ENCODE peak calls at places on chromosome 5, in seven cellular contexts. B is K562, T is SK-N-SH, W is H1, L is HCT116, H is GM12878, D is HepG2. M is an unnamed sample.

GRCh38 chr5:159819671-159820411 is 96.4 kb upstream of the ADRA1B start:
- DNase-seq in B (no peak), T (no peak), W (no peak), L (no peak), H (no peak), D (no peak), M (peak)

GRCh38 chr5:119063579-119064379 is 7.1 kb upstream of the DMXL1 start:
- DNase-seq in B (peak), T (no peak), W (no peak), L (no peak), H (no peak), D (peak), M (no peak)

GRCh38 chr5:151345808-151346478 is 1.4 kb downstream of the SLC36A2 start:
- DNase-seq in B (no peak), T (no peak), W (no peak), L (no peak), H (no peak), D (no peak), M (no peak)

GRCh38 chr5:80799041-80799440 is 144.3 kb upstream of the DHFR start:
- DNase-seq in B (no peak), T (no peak), W (no peak), L (no peak), H (no peak), D (no peak), M (no peak)

GRCh38 chr5:53373420-53374188 is 106.8 kb upstream of the FST start:
- DNase-seq in B (no peak), T (no peak), W (no peak), L (no peak), H (no peak), D (no peak), M (no peak)

GRCh38 chr5:95628933-95629332 is 9.0 kb downstream of the GPR150 start:
- DNase-seq in B (no peak), T (no peak), W (no peak), L (no peak), H (no peak), D (no peak), M (no peak)

GRCh38 chr5:136677219-136677618 is 311.9 kb upstream of the TRPC7 start:
- DNase-seq in B (no peak), T (no peak), W (no peak), L (no peak), H (no peak), D (no peak), M (no peak)

GRCh38 chr5:161676109-161676508 is 9.4 kb upstream of the GABRA6 start:
- DNase-seq in B (no peak), T (peak), W (no peak), L (no peak), H (peak), D (peak), M (peak)

GRCh38 chr5:14627270-14627669 is 37.2 kb upstream of the OTULIN start:
- DNase-seq in B (no peak), T (no peak), W (no peak), L (no peak), H (no peak), D (no peak), M (no peak)

GRCh38 chr5:72244862-72245371 is 75.1 kb downstream of the MRPS27 start:
- DNase-seq in B (peak), T (peak), W (no peak), L (peak), H (no peak), D (peak), M (peak)

GRCh38 chr5:22793463-22793862 is 59.7 kb downstream of the CDH12 start:
- DNase-seq in B (no peak), T (no peak), W (no peak), L (no peak), H (no peak), D (no peak), M (no peak)

GRCh38 chr5:150301170-150301505 is 1.6 kb downstream of the ARSI start:
- DNase-seq in B (no peak), T (no peak), W (no peak), L (no peak), H (no peak), D (no peak), M (no peak)

GRCh38 chr5:80754900-80755299 is 100.1 kb upstream of the DHFR start:
- DNase-seq in B (no peak), T (no peak), W (no peak), L (no peak), H (peak), D (no peak), M (no peak)

GRCh38 chr5:172802585-172803176 is 31.4 kb upstream of the ERGIC1 start:
- DNase-seq in B (peak), T (no peak), W (no peak), L (no peak), H (no peak), D (no peak), M (no peak)

GRCh38 chr5:127820910-127821553 is 117.8 kb downstream of the CCDC192 start:
- DNase-seq in B (no peak), T (no peak), W (no peak), L (no peak), H (peak), D (peak), M (no peak)

GRCh38 chr5:19266791-19267190 is 721.2 kb downstream of the CDH18 start:
- DNase-seq in B (no peak), T (no peak), W (no peak), L (no peak), H (no peak), D (no peak), M (no peak)

GRCh38 chr5:126912607-126913006 is 117.8 kb downstream of the MARCHF3 start:
- DNase-seq in B (no peak), T (peak), W (no peak), L (no peak), H (no peak), D (no peak), M (no peak)

GRCh38 chr5:137646761-137647160 is 89.1 kb downstream of the KLHL3 start:
- DNase-seq in B (no peak), T (no peak), W (no peak), L (no peak), H (no peak), D (no peak), M (no peak)

GRCh38 chr5:128775537-128775936 is 189.8 kb upstream of the SLC27A6 start:
- DNase-seq in B (no peak), T (no peak), W (no peak), L (no peak), H (no peak), D (no peak), M (no peak)

GRCh38 chr5:40270274-40270855 is 409.4 kb upstream of the PTGER4 start:
- DNase-seq in B (no peak), T (no peak), W (no peak), L (no peak), H (no peak), D (no peak), M (no peak)

GRCh38 chr5:4082966-4083564 is 487.4 kb downstream of the IRX1 start:
- DNase-seq in B (no peak), T (no peak), W (no peak), L (no peak), H (no peak), D (no peak), M (no peak)

GRCh38 chr5:53397845-53398244 is 82.6 kb upstream of the FST start:
- DNase-seq in B (no peak), T (no peak), W (no peak), L (peak), H (no peak), D (no peak), M (no peak)

GRCh38 chr5:660491-661030 is 32.6 kb downstream of the TPPP start:
- DNase-seq in B (no peak), T (no peak), W (no peak), L (no peak), H (no peak), D (no peak), M (no peak)

GRCh38 chr5:169347786-169348185 is 46.8 kb upstream of the SLIT3 start:
- DNase-seq in B (no peak), T (no peak), W (no peak), L (no peak), H (no peak), D (no peak), M (no peak)

GRCh38 chr5:140303987-140304386 is 1.1 kb upstream of the PFDN1 start:
- DNase-seq in B (no peak), T (no peak), W (no peak), L (no peak), H (no peak), D (no peak), M (no peak)

GRCh38 chr5:95283761-95284511 is 958 bp downstream of the MCTP1 start:
- DNase-seq in B (peak), T (peak), W (no peak), L (no peak), H (no peak), D (no peak), M (peak)

GRCh38 chr5:9062873-9063272 is 483.0 kb downstream of the SEMA5A start:
- DNase-seq in B (no peak), T (no peak), W (no peak), L (no peak), H (peak), D (no peak), M (no peak)

GRCh38 chr5:133459474-133460155 is 152.7 kb downstream of the FSTL4 start:
- DNase-seq in B (no peak), T (peak), W (no peak), L (no peak), H (no peak), D (no peak), M (no peak)

GRCh38 chr5:68343421-68343826 is 127.9 kb downstream of the PIK3R1 start:
- DNase-seq in B (peak), T (no peak), W (no peak), L (no peak), H (peak), D (no peak), M (no peak)

GRCh38 chr5:164065266-164065665 is 559.8 kb downstream of the MAT2B start:
- DNase-seq in B (no peak), T (no peak), W (no peak), L (no peak), H (no peak), D (no peak), M (no peak)

GRCh38 chr5:113264061-113264460 is 170.7 kb downstream of the TSSK1B start:
- DNase-seq in B (no peak), T (no peak), W (no peak), L (no peak), H (no peak), D (no peak), M (no peak)

GRCh38 chr5:131740477-131740876 is 56.3 kb downstream of the FNIP1 start:
- DNase-seq in B (no peak), T (no peak), W (no peak), L (no peak), H (no peak), D (no peak), M (no peak)

GRCh38 chr5:134606726-134607125 is 25.9 kb downstream of the SAR1B start:
- DNase-seq in B (no peak), T (no peak), W (no peak), L (no peak), H (no peak), D (no peak), M (no peak)

GRCh38 chr5:143495124-143495523 is 91.6 kb upstream of the NR3C1 start:
- DNase-seq in B (no peak), T (no peak), W (no peak), L (no peak), H (no peak), D (peak), M (peak)

GRCh38 chr5:1035421-1036405 is 27.1 kb downstream of the NKD2 start:
- DNase-seq in B (no peak), T (peak), W (no peak), L (no peak), H (no peak), D (no peak), M (no peak)

GRCh38 chr5:140317859-140318258 is 15.0 kb upstream of the PFDN1 start:
- DNase-seq in B (no peak), T (no peak), W (no peak), L (no peak), H (no peak), D (no peak), M (no peak)

DNA sequence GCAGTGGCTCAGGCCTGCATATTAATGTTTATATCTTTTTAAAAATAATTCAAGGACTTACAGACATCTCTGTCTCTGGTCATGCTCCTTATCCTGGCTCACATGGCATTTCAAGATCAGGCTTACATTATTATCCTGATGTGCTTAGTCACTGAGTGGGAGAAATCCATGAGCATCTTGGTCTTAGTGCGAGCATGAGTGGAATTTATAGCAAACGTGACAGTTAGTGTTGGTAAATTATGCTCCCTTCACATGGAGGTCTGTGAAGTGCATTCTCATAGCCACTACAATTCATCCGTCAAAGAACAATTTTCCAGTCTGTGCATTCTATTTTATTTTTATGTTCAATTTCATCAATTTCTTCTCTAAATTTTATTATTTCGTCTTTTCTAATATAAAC is 237.8 kb upstream of the EDIL3 start:
- DNase-seq in B (no peak), T (no peak), W (no peak), L (no peak), H (no peak), D (no peak), M (no peak)
- TF ChIP-seq JUND in B (no peak), T (no peak), W (no peak), L (no peak), H (no peak), D (no peak), M (no peak)

DNA sequence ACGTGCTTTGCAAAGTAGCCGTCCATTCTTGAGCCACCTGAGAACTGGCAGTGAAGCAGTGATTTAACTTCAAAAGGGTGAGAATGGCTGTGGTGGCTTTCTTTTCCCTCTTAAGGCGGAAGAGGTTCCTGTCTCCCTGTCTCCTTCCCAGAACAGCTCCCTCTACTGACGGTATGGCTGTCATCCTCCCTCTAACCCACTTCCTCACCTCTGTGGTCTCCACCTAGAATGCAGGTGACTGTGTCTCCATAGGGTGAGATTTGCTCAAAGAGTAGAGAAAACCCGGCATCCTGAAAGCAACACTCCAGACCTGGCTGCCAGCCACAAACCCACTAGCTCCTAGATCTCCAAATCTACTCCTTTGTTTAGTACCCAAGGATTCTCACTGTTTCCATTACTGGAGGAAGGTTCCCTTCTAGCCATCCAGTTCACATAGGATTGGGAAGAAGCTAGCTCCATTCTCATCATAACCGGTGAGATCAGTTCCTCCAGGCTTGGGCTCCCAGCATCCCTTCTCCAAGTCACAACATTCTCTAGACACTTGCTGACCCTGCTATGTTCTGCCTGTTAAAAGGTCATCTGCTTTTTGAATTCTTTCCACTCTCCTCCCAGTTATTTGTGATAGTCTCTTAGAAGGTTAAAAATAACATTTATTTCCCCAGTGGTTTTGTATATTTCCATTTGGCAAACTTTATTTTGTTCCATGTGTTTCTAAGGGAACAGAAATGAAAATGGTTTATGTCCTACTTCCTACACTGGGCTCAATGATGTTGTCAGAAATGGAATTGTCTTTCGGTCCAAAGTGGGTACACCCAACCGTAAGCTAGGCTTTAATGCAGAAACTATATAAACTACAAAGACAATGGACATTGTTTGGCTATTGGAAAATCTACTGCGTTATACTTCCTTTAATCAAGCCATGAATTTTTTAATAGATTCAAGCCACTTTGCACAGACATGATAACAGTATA is 269.4 kb downstream of the CWC27 start:
- DNase-seq in B (peak), T (no peak), W (peak), L (peak), H (no peak), D (peak), M (no peak)
- TF ChIP-seq JUND in B (no peak), T (no peak), W (no peak), L (no peak), H (no peak), D (no peak), M (no peak)

GRCh38 chr5:166961938-166962337 is 1329.5 kb upstream of the WWC1 start:
- DNase-seq in B (no peak), T (no peak), W (no peak), L (no peak), H (no peak), D (no peak), M (no peak)

GRCh38 chr5:166962470-166962869 is 1329.0 kb upstream of the WWC1 start:
- DNase-seq in B (no peak), T (no peak), W (no peak), L (no peak), H (no peak), D (no peak), M (no peak)

GRCh38 chr5:166961028-166961427 is 1330.4 kb upstream of the WWC1 start:
- DNase-seq in B (peak), T (peak), W (no peak), L (no peak), H (no peak), D (no peak), M (no peak)

GRCh38 chr5:166952055-166952454 is 1339.4 kb upstream of the WWC1 start:
- DNase-seq in B (no peak), T (no peak), W (no peak), L (no peak), H (no peak), D (no peak), M (no peak)

DNA sequence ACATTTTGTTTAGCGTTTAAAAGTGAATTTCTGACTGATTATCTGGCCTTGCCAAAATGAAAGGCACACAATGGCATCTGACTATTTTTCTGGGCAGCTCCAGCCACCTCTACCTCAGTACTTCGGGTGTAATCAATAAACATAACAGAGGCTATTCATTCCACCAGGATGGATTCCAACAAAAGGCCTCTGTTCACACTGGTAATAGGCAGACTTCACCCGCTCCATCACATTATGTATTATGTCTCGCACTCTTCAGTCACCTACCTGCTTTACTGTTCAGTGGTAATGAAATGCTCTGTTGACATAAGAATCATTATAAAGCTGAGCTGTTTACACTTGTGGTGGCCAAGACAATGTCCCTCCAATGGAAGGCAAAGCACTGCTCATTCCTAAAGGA is 1333.7 kb upstream of the WWC1 start:
- DNase-seq in B (no peak), T (no peak), W (no peak), L (no peak), H (no peak), D (no peak), M (peak)
- TF ChIP-seq JUND in B (no peak), T (no peak), W (no peak), L (no peak), H (no peak), D (no peak), M (no peak)

GRCh38 chr5:5359623-5360022 is 62.9 kb upstream of the ICE1 start:
- DNase-seq in B (no peak), T (no peak), W (no peak), L (no peak), H (no peak), D (no peak), M (peak)

GRCh38 chr5:5360878-5361520 is 61.5 kb upstream of the ICE1 start:
- DNase-seq in B (no peak), T (no peak), W (no peak), L (no peak), H (no peak), D (peak), M (no peak)

GRCh38 chr5:5364932-5365331 is 57.5 kb upstream of the ICE1 start:
- DNase-seq in B (no peak), T (no peak), W (no peak), L (no peak), H (no peak), D (no peak), M (no peak)

GRCh38 chr5:5360363-5360762 is 62.1 kb upstream of the ICE1 start:
- DNase-seq in B (no peak), T (no peak), W (no peak), L (no peak), H (no peak), D (no peak), M (no peak)

GRCh38 chr5:5363045-5363444 is 59.4 kb upstream of the ICE1 start:
- DNase-seq in B (no peak), T (no peak), W (no peak), L (no peak), H (no peak), D (peak), M (no peak)
- TF ChIP-seq JUND in B (no peak), T (no peak), W (no peak), L (no peak), H (no peak), D (no peak), M (no peak)

GRCh38 chr5:122707796-122708195 is 67.1 kb upstream of the SNX2 start:
- DNase-seq in B (no peak), T (no peak), W (no peak), L (no peak), H (no peak), D (no peak), M (no peak)
- TF ChIP-seq JUND in B (no peak), T (no peak), W (no peak), L (no peak), H (no peak), D (no peak), M (no peak)

GRCh38 chr5:173973614-173973969 is 15.4 kb upstream of the C5orf47 start:
- DNase-seq in B (peak), T (no peak), W (no peak), L (no peak), H (no peak), D (no peak), M (peak)
- TF ChIP-seq JUND in B (no peak), T (no peak), W (no peak), L (no peak), H (no peak), D (no peak), M (no peak)

DNA sequence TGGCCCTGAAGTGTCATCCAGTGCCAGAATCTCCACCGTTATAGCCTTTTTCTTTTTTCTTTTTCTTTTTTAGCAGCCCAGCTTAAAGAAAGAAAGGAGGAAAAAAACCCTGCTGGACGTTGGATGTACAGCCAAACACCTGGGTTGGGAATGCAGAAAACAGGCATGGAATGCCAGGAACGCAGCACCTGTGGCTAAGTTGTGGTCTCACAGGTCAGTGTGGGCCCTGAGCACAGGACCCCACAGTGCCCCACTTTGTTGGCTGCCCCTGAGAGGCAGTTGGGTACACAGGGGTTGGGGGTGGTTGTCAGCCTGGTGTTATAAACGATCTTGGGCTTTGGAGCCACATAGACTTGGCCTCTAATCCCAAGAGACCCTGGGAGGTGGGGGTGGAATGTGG is 50.4 kb upstream of the CXCL14 start:
- DNase-seq in B (no peak), T (no peak), W (no peak), L (no peak), H (no peak), D (no peak), M (no peak)
- TF ChIP-seq JUND in B (no peak), T (no peak), W (no peak), L (no peak), H (no peak), D (no peak), M (no peak)

GRCh38 chr5:2388005-2388361 is 363.5 kb downstream of the IRX2 start:
- DNase-seq in B (no peak), T (no peak), W (no peak), L (no peak), H (no peak), D (no peak), M (no peak)
- TF ChIP-seq JUND in B (no peak), T (no peak), W (no peak), L (no peak), H (no peak), D (no peak), M (no peak)

M was measured in T47D.